ENCODE peak calls at places on chromosome 13, in four cellular contexts. H is breast epithelium, Y is HFFc6, D is left lobe of liver. E is an unnamed sample.

GRCh38 chr13:78689011-78689410 is 30.1 kb upstream of the OBI1 start:
- DNase-seq in H (no peak), Y (no peak), D (no peak), E (no peak)

GRCh38 chr13:110716235-110716505 is 2.7 kb downstream of the ING1 start:
- DNase-seq in H (no peak), Y (no peak), D (peak; percentile 91), E (no peak)

GRCh38 chr13:47929156-47929555 is 71.9 kb downstream of the SUCLA2 start:
- DNase-seq in H (no peak), Y (no peak), D (no peak), E (no peak)

GRCh38 chr13:77660841-77661250 is 36.6 kb upstream of the SLAIN1 start:
- DNase-seq in H (no peak), Y (no peak), D (no peak), E (no peak)

GRCh38 chr13:30370916-30371521 is 51.3 kb upstream of the UBE2L5 start:
- DNase-seq in H (no peak), Y (no peak), D (no peak), E (no peak)

GRCh38 chr13:66899955-66900354 is 330.2 kb downstream of the PCDH9 start:
- DNase-seq in H (no peak), Y (no peak), D (no peak), E (no peak)

GRCh38 chr13:99984134-99984462 is 2.5 kb downstream of the ZIC2 start:
- DNase-seq in H (no peak), Y (no peak), D (no peak), E (no peak)

GRCh38 chr13:19089315-19089714 is 92.3 kb downstream of the TUBA3C start:
- DNase-seq in H (no peak), Y (no peak), D (no peak), E (peak; percentile 33)

GRCh38 chr13:26325876-26326275 is 71.9 kb downstream of the CDK8 start:
- DNase-seq in H (no peak), Y (no peak), D (no peak), E (no peak)

GRCh38 chr13:99154064-99154463 is 46.6 kb upstream of the UBAC2 start:
- DNase-seq in H (no peak), Y (no peak), D (no peak), E (no peak)

GRCh38 chr13:33978653-33979052 is 160.7 kb downstream of the RFC3 start:
- DNase-seq in H (no peak), Y (no peak), D (no peak), E (no peak)

GRCh38 chr13:20609145-20609544 is 42.2 kb downstream of the IFT88 start:
- DNase-seq in H (no peak), Y (peak; percentile 77), D (no peak), E (no peak)

GRCh38 chr13:103640617-103641016 is 574.4 kb upstream of the SLC10A2 start:
- DNase-seq in H (no peak), Y (no peak), D (no peak), E (no peak)

GRCh38 chr13:51838235-51838846 is 6.6 kb downstream of the TMEM272 start:
- DNase-seq in H (no peak), Y (peak; percentile 47), D (no peak), E (no peak)

GRCh38 chr13:101140087-101140770 is 276.1 kb downstream of the NALCN start:
- DNase-seq in H (no peak), Y (no peak), D (no peak), E (no peak)